ENCODE peak calls at places on chromosomes 2 and 18, in four cellular contexts. One of them, this sample, is unnamed.
A peak's percentile ranks its signal among the peaks of the same experiment; 100 is the strongest.

GRCh38 chr18:27414691-27415090 is 229.6 kb upstream of the CHST9 start:
- DNase-seq in heart right ventricle: no peak
- DNase-seq in SJSA1: no peak
- DNase-seq in fibroblast of lung: no peak
- DNase-seq in this sample: no peak

GRCh38 chr2:168770796-168771195 is 31.6 kb upstream of the NOSTRIN start:
- DNase-seq in heart right ventricle: no peak
- DNase-seq in SJSA1: no peak
- DNase-seq in fibroblast of lung: peak; percentile 32
- DNase-seq in this sample: no peak

GRCh38 chr2:219443016-219443696 is 8.5 kb downstream of the SPEG start:
- DNase-seq in heart right ventricle: no peak
- DNase-seq in SJSA1: no peak
- DNase-seq in fibroblast of lung: no peak
- DNase-seq in this sample: no peak

GRCh38 chr2:218805627-218806026 is 23.7 kb downstream of the CYP27A1 start:
- DNase-seq in heart right ventricle: no peak
- DNase-seq in SJSA1: no peak
- DNase-seq in fibroblast of lung: peak; percentile 42
- DNase-seq in this sample: no peak

GRCh38 chr2:23467618-23468017 is 82.6 kb downstream of the KLHL29 start:
- DNase-seq in heart right ventricle: no peak
- DNase-seq in SJSA1: no peak
- DNase-seq in fibroblast of lung: no peak
- DNase-seq in this sample: no peak

GRCh38 chr2:215594766-215595165 is 158.9 kb upstream of the FN1 start:
- DNase-seq in heart right ventricle: no peak
- DNase-seq in SJSA1: no peak
- DNase-seq in fibroblast of lung: peak; percentile 78
- DNase-seq in this sample: no peak

GRCh38 chr18:32742620-32743019 is 30.2 kb downstream of the KLHL14 start:
- DNase-seq in heart right ventricle: no peak
- DNase-seq in SJSA1: no peak
- DNase-seq in fibroblast of lung: no peak
- DNase-seq in this sample: no peak

GRCh38 chr2:241802421-241802749 is 6.6 kb upstream of the NEU4 start:
- DNase-seq in heart right ventricle: no peak
- DNase-seq in SJSA1: no peak
- DNase-seq in fibroblast of lung: no peak
- DNase-seq in this sample: no peak

GRCh38 chr2:104599802-104600510 is 254.0 kb upstream of the POU3F3 start:
- DNase-seq in heart right ventricle: no peak
- DNase-seq in SJSA1: no peak
- DNase-seq in fibroblast of lung: peak; percentile 93
- DNase-seq in this sample: no peak

GRCh38 chr2:217790195-217790594 is 212.6 kb downstream of the TNS1 start:
- DNase-seq in heart right ventricle: no peak
- DNase-seq in SJSA1: no peak
- DNase-seq in fibroblast of lung: no peak
- DNase-seq in this sample: no peak

GRCh38 chr18:72993245-72993644 is 125.5 kb upstream of the NETO1 start:
- DNase-seq in heart right ventricle: no peak
- DNase-seq in SJSA1: no peak
- DNase-seq in fibroblast of lung: no peak
- DNase-seq in this sample: no peak

GRCh38 chr18:48889981-48890735 is 60.6 kb downstream of the SMAD7 start:
- DNase-seq in heart right ventricle: no peak
- DNase-seq in SJSA1: no peak
- DNase-seq in fibroblast of lung: no peak
- DNase-seq in this sample: no peak

GRCh38 chr2:63048367-63049171 is 2.1 kb upstream of the OTX1 start:
- DNase-seq in heart right ventricle: no peak
- DNase-seq in SJSA1: no peak
- DNase-seq in fibroblast of lung: no peak
- DNase-seq in this sample: no peak

GRCh38 chr18:48824231-48824970 is 126.4 kb downstream of the SMAD7 start:
- DNase-seq in heart right ventricle: peak; percentile 2
- DNase-seq in SJSA1: peak; percentile 22
- DNase-seq in fibroblast of lung: no peak
- DNase-seq in this sample: no peak

GRCh38 chr18:66754335-66754734 is 150.4 kb upstream of the CDH19 start:
- DNase-seq in heart right ventricle: no peak
- DNase-seq in SJSA1: no peak
- DNase-seq in fibroblast of lung: no peak
- DNase-seq in this sample: no peak

GRCh38 chr2:47272031-47272864 is 117.1 kb upstream of the STPG4 start:
- DNase-seq in heart right ventricle: peak; percentile 75
- DNase-seq in SJSA1: peak; percentile 77
- DNase-seq in fibroblast of lung: peak; percentile 64
- DNase-seq in this sample: peak; percentile 41

GRCh38 chr2:198715304-198715703 is 742.4 kb downstream of the SATB2 start:
- DNase-seq in heart right ventricle: no peak
- DNase-seq in SJSA1: no peak
- DNase-seq in fibroblast of lung: no peak
- DNase-seq in this sample: no peak

GRCh38 chr18:78927616-78928015 is 52.0 kb upstream of the SALL3 start:
- DNase-seq in heart right ventricle: no peak
- DNase-seq in SJSA1: no peak
- DNase-seq in fibroblast of lung: no peak
- DNase-seq in this sample: no peak

GRCh38 chr18:13272411-13272810 is 53.9 kb downstream of the LDLRAD4 start:
- DNase-seq in heart right ventricle: peak; percentile 44
- DNase-seq in SJSA1: peak; percentile 33
- DNase-seq in fibroblast of lung: no peak
- DNase-seq in this sample: no peak

GRCh38 chr2:236177967-236178909 is 10.1 kb upstream of the GBX2 start:
- DNase-seq in heart right ventricle: peak; percentile 40
- DNase-seq in SJSA1: peak; percentile 74
- DNase-seq in fibroblast of lung: peak; percentile 49
- DNase-seq in this sample: no peak

GRCh38 chr2:134276381-134277172 is 22.7 kb downstream of the MGAT5 start:
- DNase-seq in heart right ventricle: no peak
- DNase-seq in SJSA1: no peak
- DNase-seq in fibroblast of lung: peak; percentile 26
- DNase-seq in this sample: no peak

GRCh38 chr2:165901595-165901994 is 52.0 kb downstream of the TTC21B start:
- DNase-seq in heart right ventricle: no peak
- DNase-seq in SJSA1: no peak
- DNase-seq in fibroblast of lung: no peak
- DNase-seq in this sample: no peak

GRCh38 chr2:209817818-209818420 is 46.3 kb downstream of the UNC80 start:
- DNase-seq in heart right ventricle: no peak
- DNase-seq in SJSA1: no peak
- DNase-seq in fibroblast of lung: no peak
- DNase-seq in this sample: no peak

DNA sequence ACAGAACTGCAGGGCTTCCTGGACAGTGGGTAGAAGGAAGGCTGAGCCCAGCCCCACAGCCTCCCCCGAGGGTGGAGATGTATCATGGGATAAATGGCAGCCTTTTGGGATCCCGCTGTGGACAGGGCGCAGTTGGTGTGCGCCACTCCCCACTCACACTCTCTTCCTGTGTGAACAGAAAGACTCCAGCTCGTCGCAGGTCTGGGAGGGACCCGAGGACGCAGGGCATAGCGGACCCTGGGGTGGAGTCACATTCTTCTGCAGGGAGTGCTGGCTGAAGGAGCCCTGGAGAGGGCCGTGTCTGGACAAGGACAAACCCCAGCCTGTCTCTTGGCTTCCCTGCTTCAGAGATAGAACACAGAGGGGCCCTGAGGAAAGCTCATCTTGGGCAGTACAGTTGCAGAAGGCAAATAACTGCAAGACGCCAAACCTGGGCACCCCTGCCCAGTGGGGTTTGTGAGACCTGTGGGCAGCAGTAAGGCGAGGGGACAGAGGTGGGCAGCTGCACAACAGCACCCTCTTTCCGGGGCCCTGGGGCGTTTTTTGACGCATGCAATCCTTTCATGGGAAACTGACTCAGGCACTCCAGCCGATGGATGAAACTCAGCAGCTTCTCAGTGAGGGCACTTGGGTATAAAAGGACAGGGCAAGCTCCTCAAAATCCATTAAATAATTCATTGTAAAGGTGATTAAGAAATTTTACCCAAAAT is 101.9 kb downstream of the USP40 start:
- DNase-seq in heart right ventricle: no peak
- DNase-seq in SJSA1: no peak
- DNase-seq in fibroblast of lung: no peak
- DNase-seq in this sample: no peak
- H3K36me3 ChIP-seq in heart right ventricle: peaks cover 95% of the 10 kb centered on the region
- H3K36me3 ChIP-seq in SJSA1: peaks cover 58% of the 10 kb centered on the region
- H3K36me3 ChIP-seq in fibroblast of lung: peaks cover 10% of the 10 kb centered on the region
- H3K36me3 ChIP-seq in this sample: peaks cover 76% of the 10 kb centered on the region

DNA sequence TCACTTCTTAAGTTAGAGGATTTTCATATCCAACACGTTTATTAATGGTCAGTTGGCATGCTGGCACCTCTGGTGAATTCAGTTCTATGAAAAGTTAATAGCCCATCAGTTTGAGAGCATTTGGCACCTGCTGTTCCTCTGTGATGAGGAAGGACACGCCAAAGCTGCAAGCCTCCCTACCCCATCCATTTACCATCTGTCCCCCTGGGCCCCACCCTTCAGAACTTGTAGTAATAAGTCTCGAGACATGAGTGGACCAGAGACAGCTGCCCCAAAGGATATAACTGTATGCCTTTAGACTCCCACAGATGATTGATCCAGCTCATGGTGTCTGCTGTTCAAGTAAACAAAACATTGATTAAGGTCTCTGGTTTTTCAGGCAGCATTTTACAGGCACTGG is 6.3 kb downstream of the OST4 start:
- DNase-seq in heart right ventricle: no peak
- DNase-seq in SJSA1: no peak
- DNase-seq in fibroblast of lung: no peak
- DNase-seq in this sample: no peak
- H3K36me3 ChIP-seq in heart right ventricle: peaks cover 78% of the 10 kb centered on the region
- H3K36me3 ChIP-seq in SJSA1: peaks cover 76% of the 10 kb centered on the region
- H3K36me3 ChIP-seq in fibroblast of lung: peaks cover 28% of the 10 kb centered on the region
- H3K36me3 ChIP-seq in this sample: peaks cover 18% of the 10 kb centered on the region

DNA sequence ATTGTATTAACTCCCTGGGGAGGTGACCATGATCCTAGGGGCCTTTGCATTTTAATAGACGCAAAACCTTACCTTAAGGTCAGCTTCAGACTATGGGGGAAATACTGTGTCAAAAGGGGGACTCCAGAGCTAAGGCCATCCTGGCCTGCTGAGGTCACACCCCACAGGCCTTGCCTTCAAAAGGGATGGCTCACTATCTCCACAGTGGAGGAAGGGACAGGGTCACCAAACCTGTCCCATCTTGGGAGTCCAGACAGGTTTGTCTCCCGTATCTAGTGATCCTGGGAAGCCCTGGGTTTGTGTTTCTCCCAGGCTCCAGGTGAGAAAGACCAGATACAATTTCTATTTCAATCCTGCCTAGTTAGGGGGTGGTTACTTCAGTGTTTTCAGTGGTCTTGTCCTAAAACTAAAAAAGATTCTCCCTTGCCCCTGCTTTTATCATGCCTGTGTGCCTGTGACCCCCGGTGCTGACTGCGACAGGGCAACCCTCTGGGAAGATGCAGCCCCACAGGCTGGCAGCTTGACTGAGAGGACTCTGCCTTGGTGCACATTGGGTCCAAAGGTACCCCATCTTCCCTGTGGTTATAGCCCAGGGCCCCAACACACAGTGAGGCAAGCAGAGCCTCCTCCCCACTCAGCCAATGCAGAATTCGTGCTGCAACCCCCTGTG is 24.8 kb downstream of the CAPN14 start:
- DNase-seq in heart right ventricle: no peak
- DNase-seq in SJSA1: no peak
- DNase-seq in fibroblast of lung: no peak
- DNase-seq in this sample: no peak
- H3K36me3 ChIP-seq in heart right ventricle: no peaks in the 10 kb centered on the region
- H3K36me3 ChIP-seq in SJSA1: no peaks in the 10 kb centered on the region
- H3K36me3 ChIP-seq in fibroblast of lung: no peaks in the 10 kb centered on the region
- H3K36me3 ChIP-seq in this sample: no peaks in the 10 kb centered on the region

GRCh38 chr2:201156051-201156450 is 26.9 kb upstream of the CASP10 start:
- DNase-seq in heart right ventricle: no peak
- DNase-seq in SJSA1: no peak
- DNase-seq in fibroblast of lung: no peak
- DNase-seq in this sample: no peak
- H3K36me3 ChIP-seq in heart right ventricle: peaks cover 93% of the 10 kb centered on the region
- H3K36me3 ChIP-seq in SJSA1: peaks cover 80% of the 10 kb centered on the region
- H3K36me3 ChIP-seq in fibroblast of lung: peaks cover 6% of the 10 kb centered on the region
- H3K36me3 ChIP-seq in this sample: peaks cover 42% of the 10 kb centered on the region

GRCh38 chr18:46883180-46883579 is 34.1 kb downstream of the PIAS2 start:
- DNase-seq in heart right ventricle: no peak
- DNase-seq in SJSA1: no peak
- DNase-seq in fibroblast of lung: no peak
- DNase-seq in this sample: no peak

GRCh38 chr18:46877329-46877987 is 39.8 kb downstream of the PIAS2 start:
- DNase-seq in heart right ventricle: no peak
- DNase-seq in SJSA1: no peak
- DNase-seq in fibroblast of lung: no peak
- DNase-seq in this sample: no peak
- H3K36me3 ChIP-seq in heart right ventricle: no peaks in the 10 kb centered on the region
- H3K36me3 ChIP-seq in SJSA1: peaks cover 4% of the 10 kb centered on the region
- H3K36me3 ChIP-seq in fibroblast of lung: no peaks in the 10 kb centered on the region
- H3K36me3 ChIP-seq in this sample: no peaks in the 10 kb centered on the region